ENCODE peak calls at places on chromosomes 5 and 9, in nine cellular contexts. One of them, this sample, is unnamed.

GRCh38 chr5:1512541-1513291 is 11.0 kb downstream of the LPCAT1 start:
- DNase-seq in fibroblast of pulmonary artery: no peak
- DNase-seq in stimulated activated CD4-positive, alpha-beta T cell treated with anti-CD3 and anti-CD28 coated beads, TNF-alpha, amount 100 ng/mL, for 24 hours: no peak
- DNase-seq in RCC 7860: no peak
- DNase-seq in Calu3: no peak
- DNase-seq in Right ventricle myocardium superior: peak
- DNase-seq in T-helper 9 cell: no peak
- DNase-seq in A172: no peak
- DNase-seq in iris pigment epithelial cell: no peak
- DNase-seq in this sample: no peak

GRCh38 chr9:121652037-121652837 is 803 bp downstream of the DAB2IP start:
- DNase-seq in fibroblast of pulmonary artery: no peak
- DNase-seq in stimulated activated CD4-positive, alpha-beta T cell treated with anti-CD3 and anti-CD28 coated beads, TNF-alpha, amount 100 ng/mL, for 24 hours: no peak
- DNase-seq in RCC 7860: no peak
- DNase-seq in Calu3: peak
- DNase-seq in Right ventricle myocardium superior: peak
- DNase-seq in T-helper 9 cell: no peak
- DNase-seq in A172: no peak
- DNase-seq in iris pigment epithelial cell: no peak
- DNase-seq in this sample: no peak

GRCh38 chr9:128150594-128151342 is 1.5 kb downstream of the LCN2 start:
- DNase-seq in fibroblast of pulmonary artery: no peak
- DNase-seq in stimulated activated CD4-positive, alpha-beta T cell treated with anti-CD3 and anti-CD28 coated beads, TNF-alpha, amount 100 ng/mL, for 24 hours: no peak
- DNase-seq in RCC 7860: no peak
- DNase-seq in Calu3: peak
- DNase-seq in Right ventricle myocardium superior: peak
- DNase-seq in T-helper 9 cell: no peak
- DNase-seq in A172: no peak
- DNase-seq in iris pigment epithelial cell: no peak
- DNase-seq in this sample: no peak

GRCh38 chr9:137114613-137115393 is at the start of gene DPP7:
- DNase-seq in fibroblast of pulmonary artery: peak
- DNase-seq in stimulated activated CD4-positive, alpha-beta T cell treated with anti-CD3 and anti-CD28 coated beads, TNF-alpha, amount 100 ng/mL, for 24 hours: peak
- DNase-seq in RCC 7860: peak
- DNase-seq in Calu3: peak
- DNase-seq in Right ventricle myocardium superior: peak
- DNase-seq in T-helper 9 cell: peak
- DNase-seq in A172: peak
- DNase-seq in iris pigment epithelial cell: peak
- DNase-seq in this sample: peak

GRCh38 chr5:31824886-31825774 is 186.2 kb downstream of the PDZD2 start:
- DNase-seq in fibroblast of pulmonary artery: peak
- DNase-seq in stimulated activated CD4-positive, alpha-beta T cell treated with anti-CD3 and anti-CD28 coated beads, TNF-alpha, amount 100 ng/mL, for 24 hours: peak
- DNase-seq in RCC 7860: peak
- DNase-seq in Calu3: peak
- DNase-seq in Right ventricle myocardium superior: no peak
- DNase-seq in T-helper 9 cell: no peak
- DNase-seq in A172: peak
- DNase-seq in iris pigment epithelial cell: peak
- DNase-seq in this sample: peak

GRCh38 chr5:98927242-98927987 is 1.4 kb downstream of the CHD1 start:
- DNase-seq in fibroblast of pulmonary artery: peak
- DNase-seq in stimulated activated CD4-positive, alpha-beta T cell treated with anti-CD3 and anti-CD28 coated beads, TNF-alpha, amount 100 ng/mL, for 24 hours: no peak
- DNase-seq in RCC 7860: peak
- DNase-seq in Calu3: peak
- DNase-seq in Right ventricle myocardium superior: no peak
- DNase-seq in T-helper 9 cell: peak
- DNase-seq in A172: peak
- DNase-seq in iris pigment epithelial cell: peak
- DNase-seq in this sample: no peak

GRCh38 chr5:56357426-56357825 is 124.3 kb upstream of the ANKRD55 start:
- DNase-seq in fibroblast of pulmonary artery: no peak
- DNase-seq in stimulated activated CD4-positive, alpha-beta T cell treated with anti-CD3 and anti-CD28 coated beads, TNF-alpha, amount 100 ng/mL, for 24 hours: no peak
- DNase-seq in RCC 7860: no peak
- DNase-seq in Calu3: no peak
- DNase-seq in Right ventricle myocardium superior: no peak
- DNase-seq in T-helper 9 cell: no peak
- DNase-seq in A172: no peak
- DNase-seq in iris pigment epithelial cell: no peak
- DNase-seq in this sample: no peak

GRCh38 chr5:34721359-34721758 is 65.2 kb downstream of the RAI14 start:
- DNase-seq in fibroblast of pulmonary artery: peak
- DNase-seq in stimulated activated CD4-positive, alpha-beta T cell treated with anti-CD3 and anti-CD28 coated beads, TNF-alpha, amount 100 ng/mL, for 24 hours: no peak
- DNase-seq in RCC 7860: no peak
- DNase-seq in Calu3: no peak
- DNase-seq in Right ventricle myocardium superior: no peak
- DNase-seq in T-helper 9 cell: no peak
- DNase-seq in A172: no peak
- DNase-seq in iris pigment epithelial cell: peak
- DNase-seq in this sample: no peak

GRCh38 chr5:75648712-75649111 is 37.5 kb downstream of the ANKDD1B start:
- DNase-seq in fibroblast of pulmonary artery: no peak
- DNase-seq in stimulated activated CD4-positive, alpha-beta T cell treated with anti-CD3 and anti-CD28 coated beads, TNF-alpha, amount 100 ng/mL, for 24 hours: no peak
- DNase-seq in RCC 7860: no peak
- DNase-seq in Calu3: no peak
- DNase-seq in Right ventricle myocardium superior: no peak
- DNase-seq in T-helper 9 cell: no peak
- DNase-seq in A172: no peak
- DNase-seq in iris pigment epithelial cell: no peak
- DNase-seq in this sample: no peak

GRCh38 chr5:180394031-180394636 is 41.0 kb upstream of the GFPT2 start:
- DNase-seq in fibroblast of pulmonary artery: no peak
- DNase-seq in stimulated activated CD4-positive, alpha-beta T cell treated with anti-CD3 and anti-CD28 coated beads, TNF-alpha, amount 100 ng/mL, for 24 hours: no peak
- DNase-seq in RCC 7860: no peak
- DNase-seq in Calu3: no peak
- DNase-seq in Right ventricle myocardium superior: no peak
- DNase-seq in T-helper 9 cell: no peak
- DNase-seq in A172: no peak
- DNase-seq in iris pigment epithelial cell: no peak
- DNase-seq in this sample: no peak

This sample was measured in stimulated activated CD8-positive, alpha-beta memory T cell treated with anti-CD3 and anti-CD28 coated beads, Interleukin-4, amount 100 ng/mL, for 1 hour.